ENCODE peak calls at places on chromosomes 13 and 19, in seven cellular contexts. S, U, F, G, N, K and O are unnamed samples. For H3K27me3, the result is how much of the 10 kb centered on the place peaks cover.

GRCh38 chr19:8308891-8309291 is 733 bp upstream of the CD320 start:
- DNase-seq in S (no peak), U (peak), F (no peak), G (no peak), N (no peak), K (no peak), O (no peak)

GRCh38 chr13:27551563-27551962 is 68.8 kb downstream of the LNX2 start:
- DNase-seq in S (no peak), U (no peak), F (no peak), G (no peak), N (no peak), K (no peak), O (no peak)

GRCh38 chr13:30832845-30833332 is 73.2 kb upstream of the MEDAG start:
- DNase-seq in S (peak), U (peak), F (peak), G (no peak), N (peak), K (peak), O (no peak)

GRCh38 chr19:10112895-10113591 is 1.6 kb downstream of the P2RY11 start:
- DNase-seq in S (no peak), U (no peak), F (peak), G (no peak), N (no peak), K (peak), O (peak)

GRCh38 chr19:27922970-27923369 is 1290.0 kb downstream of the UQCRFS1 start:
- DNase-seq in S (no peak), U (no peak), F (no peak), G (no peak), N (no peak), K (no peak), O (no peak)

GRCh38 chr19:23776507-23777205 is 18.0 kb upstream of the ZNF681 start:
- DNase-seq in S (no peak), U (no peak), F (no peak), G (no peak), N (no peak), K (no peak), O (no peak)

GRCh38 chr13:95641961-95642621 is 2.4 kb downstream of the DZIP1 start:
- DNase-seq in S (no peak), U (peak), F (no peak), G (no peak), N (no peak), K (no peak), O (no peak)

GRCh38 chr13:112746044-112746443 is 56.2 kb downstream of the ATP11A start:
- DNase-seq in S (no peak), U (no peak), F (no peak), G (no peak), N (no peak), K (no peak), O (no peak)

GRCh38 chr19:3844596-3844995 is 24.2 kb downstream of the ZFR2 start:
- DNase-seq in S (no peak), U (no peak), F (no peak), G (no peak), N (no peak), K (no peak), O (no peak)

GRCh38 chr13:83773961-83774360 is 108.3 kb downstream of the SLITRK1 start:
- DNase-seq in S (no peak), U (no peak), F (no peak), G (no peak), N (no peak), K (no peak), O (no peak)

GRCh38 chr13:76455960-76456359 is 430.2 kb downstream of the KCTD12 start:
- DNase-seq in S (no peak), U (no peak), F (no peak), G (peak), N (no peak), K (peak), O (no peak)

GRCh38 chr19:12112701-12113100 is 27.4 kb downstream of the ZNF20 start:
- DNase-seq in S (no peak), U (no peak), F (no peak), G (no peak), N (no peak), K (no peak), O (no peak)

GRCh38 chr19:55489711-55490477 is 1.7 kb downstream of the SSC5D start:
- DNase-seq in S (no peak), U (no peak), F (no peak), G (no peak), N (no peak), K (no peak), O (no peak)

GRCh38 chr19:49497047-49497789 is 984 bp downstream of the RPS11 start:
- DNase-seq in S (peak), U (peak), F (peak), G (no peak), N (no peak), K (peak), O (no peak)

GRCh38 chr19:33497778-33498175 is 23.8 kb downstream of the PEPD start:
- DNase-seq in S (no peak), U (no peak), F (no peak), G (no peak), N (no peak), K (no peak), O (no peak)

GRCh38 chr19:46622118-46622446 is 2.8 kb downstream of the PTGIR start:
- DNase-seq in S (no peak), U (no peak), F (no peak), G (no peak), N (no peak), K (no peak), O (no peak)

GRCh38 chr19:46623915-46624502 is 880 bp downstream of the PTGIR start:
- DNase-seq in S (no peak), U (no peak), F (no peak), G (no peak), N (no peak), K (no peak), O (no peak)

GRCh38 chr19:46620267-46620666 is 4.6 kb downstream of the PTGIR start:
- DNase-seq in S (no peak), U (no peak), F (no peak), G (no peak), N (no peak), K (no peak), O (no peak)

GRCh38 chr19:46620716-46621115 is 4.2 kb downstream of the PTGIR start:
- DNase-seq in S (no peak), U (no peak), F (no peak), G (no peak), N (no peak), K (no peak), O (no peak)

GRCh38 chr19:46621191-46622117 is 3.4 kb downstream of the PTGIR start:
- DNase-seq in S (no peak), U (no peak), F (no peak), G (no peak), N (no peak), K (no peak), O (no peak)
- TF ChIP-seq CTCF in S (no peak), U (no peak), F (no peak), G (peak), N (peak), K (no peak), O (no peak)

GRCh38 chr19:51529301-51529700 is 2.2 kb downstream of the SIGLEC6 start:
- DNase-seq in S (no peak), U (no peak), F (no peak), G (no peak), N (no peak), K (no peak), O (no peak)

GRCh38 chr19:51535535-51535934 is 4.1 kb upstream of the SIGLEC6 start:
- DNase-seq in S (no peak), U (no peak), F (no peak), G (no peak), N (no peak), K (no peak), O (no peak)

GRCh38 chr19:51530616-51531015 is 854 bp downstream of the SIGLEC6 start:
- DNase-seq in S (no peak), U (no peak), F (no peak), G (no peak), N (no peak), K (no peak), O (no peak)

GRCh38 chr19:51525731-51526130 is 5.7 kb downstream of the SIGLEC6 start:
- DNase-seq in S (no peak), U (no peak), F (no peak), G (no peak), N (no peak), K (no peak), O (no peak)

GRCh38 chr19:51531349-51532315 is at the start of gene SIGLEC6:
- DNase-seq in S (no peak), U (peak), F (no peak), G (no peak), N (no peak), K (no peak), O (peak)
- H3K4me3 ChIP-seq in S (no peak), U (no peak), F (no peak), G (no peak), N (no peak), K (no peak), O (no peak)

GRCh38 chr13:51243227-51243626 is 21.0 kb downstream of the FAM124A start:
- DNase-seq in S (no peak), U (no peak), F (no peak), G (no peak), N (no peak), K (no peak), O (no peak)
- H3K27me3 ChIP-seq in S (half or more), U (under half), F (under half), G (under half), N (under half), K (under half), O (under half)

GRCh38 chr19:34506026-34506370 is 24.4 kb downstream of the WTIP start:
- DNase-seq in S (no peak), U (no peak), F (no peak), G (no peak), N (no peak), K (no peak), O (no peak)

GRCh38 chr19:34507414-34508067 is 26.0 kb downstream of the WTIP start:
- DNase-seq in S (no peak), U (no peak), F (no peak), G (no peak), N (no peak), K (no peak), O (no peak)

GRCh38 chr19:34505321-34506025 is 23.9 kb downstream of the WTIP start:
- DNase-seq in S (no peak), U (no peak), F (no peak), G (no peak), N (no peak), K (no peak), O (no peak)

GRCh38 chr19:34504809-34505291 is 23.3 kb downstream of the WTIP start:
- DNase-seq in S (no peak), U (no peak), F (no peak), G (no peak), N (no peak), K (no peak), O (no peak)

GRCh38 chr19:34508540-34508939 is 27.0 kb downstream of the WTIP start:
- DNase-seq in S (no peak), U (no peak), F (no peak), G (no peak), N (no peak), K (no peak), O (no peak)
- TF ChIP-seq CTCF in S (no peak), U (no peak), F (no peak), G (no peak), N (no peak), K (no peak), O (no peak)